ENCODE peak calls at places on chromosome 19, in five cellular contexts. V is CD8-positive, alpha-beta T cell; S is aorta; K is psoas muscle; M is heart right ventricle. J is an unnamed sample. For H3K27me3, the result is how much of the 10 kb centered on the place peaks cover.

GRCh38 chr19:491146-491741 is 5.0 kb upstream of the MADCAM1 start:
- DNase-seq in V (no peak), S (no peak), K (no peak), M (no peak), J (peak)

GRCh38 chr19:14450168-14450874 is 17.2 kb downstream of the PKN1 start:
- DNase-seq in V (peak), S (peak), K (peak), M (no peak), J (peak)

GRCh38 chr19:48663667-48664066 is 9.2 kb downstream of the NTN5 start:
- DNase-seq in V (no peak), S (no peak), K (no peak), M (no peak), J (no peak)

GRCh38 chr19:45090034-45090433 is 2.9 kb upstream of the PPP1R37 start:
- DNase-seq in V (no peak), S (no peak), K (no peak), M (no peak), J (no peak)

GRCh38 chr19:53193534-53194222 is 520 bp upstream of the ZNF665 start:
- DNase-seq in V (no peak), S (no peak), K (no peak), M (no peak), J (no peak)

GRCh38 chr19:56097306-56097705 is 23.8 kb downstream of the ZNF787 start:
- DNase-seq in V (no peak), S (no peak), K (no peak), M (no peak), J (no peak)

GRCh38 chr19:44600466-44600865 is 12.9 kb upstream of the IGSF23 start:
- DNase-seq in V (no peak), S (no peak), K (no peak), M (no peak), J (no peak)

GRCh38 chr19:7914598-7915045 is at the start of gene TGFBR3L:
- DNase-seq in V (no peak), S (no peak), K (peak), M (no peak), J (no peak)

GRCh38 chr19:2701361-2702169 is 929 bp downstream of the GNG7 start:
- DNase-seq in V (no peak), S (no peak), K (no peak), M (no peak), J (no peak)

GRCh38 chr19:2700660-2701360 is 1.7 kb downstream of the GNG7 start:
- DNase-seq in V (no peak), S (no peak), K (no peak), M (no peak), J (no peak)

GRCh38 chr19:2702170-2703076 is at the start of gene GNG7:
- DNase-seq in V (peak), S (peak), K (peak), M (peak), J (peak)

GRCh38 chr19:2703077-2703437 is 563 bp upstream of the GNG7 start:
- DNase-seq in V (no peak), S (no peak), K (no peak), M (no peak), J (no peak)

GRCh38 chr19:2699413-2700142 is 2.9 kb downstream of the GNG7 start:
- DNase-seq in V (no peak), S (no peak), K (no peak), M (no peak), J (no peak)
- H3K4me3 ChIP-seq in V (no peak), S (no peak), K (no peak), M (no peak), J (no peak)

GRCh38 chr19:39086401-39086800 is 2.2 kb downstream of the ACP7 start:
- DNase-seq in V (no peak), S (no peak), K (no peak), M (no peak), J (no peak)
- H3K27me3 ChIP-seq in V (under half), S (under half), K (under half), M (half or more), J (under half)

GRCh38 chr19:50327461-50328256 is 1.5 kb downstream of the KCNC3 start:
- DNase-seq in V (no peak), S (peak), K (no peak), M (no peak), J (no peak)

GRCh38 chr19:50324331-50324730 is 4.8 kb downstream of the KCNC3 start:
- DNase-seq in V (no peak), S (peak), K (no peak), M (no peak), J (no peak)

GRCh38 chr19:50325310-50326100 is 3.7 kb downstream of the KCNC3 start:
- DNase-seq in V (peak), S (peak), K (peak), M (peak), J (peak)

GRCh38 chr19:50327013-50327412 is 2.2 kb downstream of the KCNC3 start:
- DNase-seq in V (no peak), S (peak), K (no peak), M (no peak), J (no peak)

DNA sequence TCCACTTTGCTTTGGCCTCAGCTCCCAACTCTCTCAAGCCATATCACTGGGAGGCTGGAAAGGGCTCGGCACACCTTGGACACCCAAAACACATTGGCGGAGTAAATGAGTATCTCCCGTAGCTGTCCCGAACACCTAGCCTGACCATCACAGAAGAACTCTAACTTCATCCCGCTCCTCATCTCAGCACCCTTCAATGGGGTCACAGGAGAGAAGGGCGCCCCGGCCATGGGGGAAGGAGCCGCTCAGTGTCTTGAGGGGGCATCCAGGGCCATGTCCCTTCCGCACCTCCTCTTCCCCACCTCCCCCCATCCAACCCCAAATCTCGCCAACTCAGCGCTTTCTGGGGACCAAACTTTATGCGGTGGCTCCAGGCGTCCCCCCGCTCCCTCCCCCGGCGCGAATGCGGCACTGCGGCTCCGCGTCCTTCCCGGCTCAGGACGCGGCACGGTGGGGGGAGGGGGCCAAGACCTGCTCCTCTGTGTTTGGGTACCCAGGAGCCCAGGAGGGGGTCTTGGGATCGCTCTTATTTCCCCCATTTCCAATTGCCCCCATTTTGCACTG is 3.0 kb downstream of the KCNC3 start:
- DNase-seq in V (no peak), S (peak), K (no peak), M (no peak), J (no peak)
- H3K4me3 ChIP-seq in V (no peak), S (no peak), K (no peak), M (peak), J (peak)

DNA sequence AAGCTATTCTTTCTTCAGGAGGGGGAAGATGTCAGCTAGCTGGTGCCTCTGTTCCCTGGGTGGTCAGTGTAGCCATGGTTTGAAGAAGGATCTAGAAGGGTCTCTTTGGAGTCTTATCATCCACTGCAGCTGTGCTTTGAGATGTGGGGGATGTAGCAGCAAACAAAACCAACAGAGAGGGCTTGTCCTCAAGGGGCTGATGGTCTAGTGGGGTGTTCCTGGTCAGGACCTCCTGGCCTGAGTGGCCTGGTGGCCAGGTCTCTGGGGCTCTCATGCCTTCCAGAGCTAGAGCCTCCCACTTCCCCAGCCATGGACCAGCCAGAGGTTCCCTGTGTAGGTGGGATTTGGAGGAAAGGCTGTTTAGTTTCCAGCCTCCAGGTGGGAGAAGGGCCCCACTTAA is 40.3 kb downstream of the LYL1 start:
- DNase-seq in V (no peak), S (no peak), K (no peak), M (no peak), J (no peak)
- H3K27me3 ChIP-seq in V (under half), S (under half), K (under half), M (under half), J (under half)